ENCODE peak calls at places on chromosomes 4 and X, in four cellular contexts. B is stimulated activated CD8-positive, alpha-beta memory T cell treated with anti-CD3 and anti-CD28 coated beads, Interleukin-15, amount 100 ng/mL, for 24 hours; F is CD4-positive, alpha-beta T cell; S is effector memory CD4-positive, alpha-beta T cell. U is an unnamed sample.

GRCh38 chrX:136376713-136377112 is 76.0 kb downstream of the ADGRG4 start:
- DNase-seq in F (no peak), S (no peak), B (no peak), U (no peak)

GRCh38 chrX:10095698-10096432 is 60.9 kb upstream of the CLCN4 start:
- DNase-seq in B (no peak), F (no peak), S (no peak), U (no peak)

GRCh38 chr4:7193040-7193958 is 961 bp downstream of the SORCS2 start:
- DNase-seq in B (no peak), S (no peak), F (no peak), U (peak; percentile 62)

GRCh38 chr4:21806991-21807390 is 141.6 kb downstream of the KCNIP4 start:
- DNase-seq in F (no peak), B (no peak), S (no peak), U (no peak)

GRCh38 chr4:96483308-96484030 is 643.6 kb downstream of the PDHA2 start:
- DNase-seq in B (no peak), F (no peak), S (no peak), U (no peak)

GRCh38 chr4:95637047-95637600 is 88.4 kb upstream of the UNC5C start:
- DNase-seq in F (no peak), S (no peak), B (no peak), U (no peak)

GRCh38 chrX:11667286-11667685 is 1.6 kb upstream of the ARHGAP6 start:
- DNase-seq in F (no peak), S (no peak), B (no peak), U (no peak)

GRCh38 chr4:186128842-186129241 is 24.3 kb downstream of the FAM149A start:
- DNase-seq in F (no peak), B (no peak), S (no peak), U (no peak)

GRCh38 chrX:24672701-24673190 is 21.0 kb upstream of the POLA1 start:
- DNase-seq in F (no peak), S (no peak), B (no peak), U (no peak)

GRCh38 chr4:131013226-131013625 is 1917.3 kb downstream of the C4orf33 start:
- DNase-seq in B (no peak), S (no peak), F (no peak), U (no peak)

GRCh38 chr4:85823295-85823694 is 348.3 kb downstream of the ARHGAP24 start:
- DNase-seq in F (no peak), S (no peak), B (no peak), U (no peak)

GRCh38 chr4:83174844-83175414 is 60.4 kb upstream of the PLAC8 start:
- DNase-seq in F (no peak), B (no peak), S (no peak), U (no peak)

GRCh38 chr4:138494931-138495330 is 252.8 kb upstream of the SLC7A11 start:
- DNase-seq in S (no peak), B (no peak), F (no peak), U (no peak)

GRCh38 chrX:69109706-69110635 is 55.3 kb downstream of the PJA1 start:
- DNase-seq in S (no peak), B (no peak), F (no peak), U (no peak)

GRCh38 chr4:41169256-41169655 is 45.1 kb downstream of the APBB2 start:
- DNase-seq in B (no peak), S (no peak), F (no peak), U (no peak)

GRCh38 chr4:149706942-149707341 is 108.7 kb downstream of the IQCM start:
- DNase-seq in B (no peak), S (no peak), F (no peak), U (no peak)

GRCh38 chr4:3442959-3443749 is 1.4 kb downstream of the HGFAC start:
- DNase-seq in F (peak; percentile 58), S (peak; percentile 35), B (peak; percentile 72), U (no peak)

GRCh38 chrX:145099204-145099603 is 148.1 kb upstream of the SPANXN1 start:
- DNase-seq in F (no peak), S (no peak), B (no peak), U (no peak)

GRCh38 chr4:72846280-72847111 is 223.0 kb downstream of the COX18 start:
- DNase-seq in S (no peak), F (no peak), B (no peak), U (no peak)

GRCh38 chrX:10509397-10509796 is 111.0 kb downstream of the MID1 start:
- DNase-seq in F (no peak), S (no peak), B (no peak), U (no peak)

GRCh38 chr4:185283723-185284122 is 74.3 kb downstream of the SNX25 start:
- DNase-seq in B (no peak), F (no peak), S (no peak), U (no peak)

GRCh38 chrX:26562156-26562555 is 346.2 kb downstream of the MAGEB5 start:
- DNase-seq in B (no peak), F (no peak), S (no peak), U (no peak)

GRCh38 chr4:27270435-27270834 is 409.8 kb downstream of the STIM2 start:
- DNase-seq in F (no peak), B (no peak), S (no peak), U (no peak)

GRCh38 chrX:916235-916609 is 285.6 kb downstream of the SHOX start:
- DNase-seq in F (no peak), B (no peak), S (no peak), U (no peak)

GRCh38 chr4:6360385-6360784 is 90.7 kb downstream of the WFS1 start:
- DNase-seq in F (no peak), S (no peak), B (no peak), U (no peak)

GRCh38 chr4:13984996-13985780 is 357.7 kb upstream of the BOD1L1 start:
- DNase-seq in F (no peak), B (no peak), S (no peak), U (no peak)

GRCh38 chr4:19167321-19167720 is 1084.4 kb upstream of the SLIT2 start:
- DNase-seq in S (no peak), B (no peak), F (no peak), U (no peak)

GRCh38 chrX:119292445-119292844 is 56.4 kb downstream of the PGRMC1 start:
- DNase-seq in F (no peak), S (no peak), B (no peak), U (no peak)

GRCh38 chr4:113878718-113879117 is 100.7 kb downstream of the ARSJ start:
- DNase-seq in F (no peak), B (no peak), S (no peak), U (no peak)

GRCh38 chr4:103786014-103786413 is 66.2 kb upstream of the TACR3 start:
- DNase-seq in S (no peak), B (no peak), F (no peak), U (no peak)

GRCh38 chr4:117529401-117529800 is 444.0 kb upstream of the TRAM1L1 start:
- DNase-seq in F (no peak), B (no peak), S (no peak), U (no peak)

GRCh38 chrX:638482-639131 is 8.0 kb downstream of the SHOX start:
- DNase-seq in F (no peak), B (no peak), S (no peak), U (no peak)

GRCh38 chrX:19824603-19825002 is 62.8 kb downstream of the SH3KBP1 start:
- DNase-seq in B (no peak), S (no peak), F (no peak), U (no peak)

GRCh38 chr4:150126201-150126879 is 48.1 kb downstream of the DCLK2 start:
- DNase-seq in F (no peak), S (no peak), B (no peak), U (no peak)

GRCh38 chr4:145178740-145179139 is 1.6 kb downstream of the OTUD4 start:
- DNase-seq in S (no peak), B (no peak), F (no peak), U (no peak)

U was measured in mesothelial cell of epicardium.